ENCODE peak calls at places on chromosomes 3 and 15, in nine cellular contexts. One of them, this sample, is unnamed.

GRCh38 chr3:13110678-13111116 is 37.5 kb upstream of the IQSEC1 start:
- ATAC-seq in body of pancreas: no peak
- ATAC-seq in A549: no peak
- ATAC-seq in right cardiac atrium: no peak
- ATAC-seq in DND-41: peak
- ATAC-seq in gastroesophageal sphincter: no peak
- ATAC-seq in CD8-positive, alpha-beta T cell: peak
- ATAC-seq in left lung: peak
- ATAC-seq in Panc1: peak
- ATAC-seq in this sample: peak

GRCh38 chr15:60009581-60010379 is 5.7 kb downstream of the FOXB1 start:
- ATAC-seq in body of pancreas: no peak
- ATAC-seq in A549: no peak
- ATAC-seq in right cardiac atrium: no peak
- ATAC-seq in DND-41: no peak
- ATAC-seq in gastroesophageal sphincter: no peak
- ATAC-seq in CD8-positive, alpha-beta T cell: no peak
- ATAC-seq in left lung: no peak
- ATAC-seq in Panc1: no peak
- ATAC-seq in this sample: no peak

GRCh38 chr15:100809587-100809986 is 70.0 kb upstream of the ALDH1A3 start:
- ATAC-seq in body of pancreas: no peak
- ATAC-seq in A549: no peak
- ATAC-seq in right cardiac atrium: no peak
- ATAC-seq in DND-41: no peak
- ATAC-seq in gastroesophageal sphincter: no peak
- ATAC-seq in CD8-positive, alpha-beta T cell: no peak
- ATAC-seq in left lung: no peak
- ATAC-seq in Panc1: no peak
- ATAC-seq in this sample: no peak

GRCh38 chr15:83061680-83062079 is 5.4 kb downstream of the BTBD1 start:
- ATAC-seq in body of pancreas: no peak
- ATAC-seq in A549: no peak
- ATAC-seq in right cardiac atrium: no peak
- ATAC-seq in DND-41: no peak
- ATAC-seq in gastroesophageal sphincter: no peak
- ATAC-seq in CD8-positive, alpha-beta T cell: no peak
- ATAC-seq in left lung: no peak
- ATAC-seq in Panc1: peak
- ATAC-seq in this sample: no peak

GRCh38 chr15:76012021-76012551 is at the start of gene NRG4:
- ATAC-seq in body of pancreas: peak
- ATAC-seq in A549: peak
- ATAC-seq in right cardiac atrium: no peak
- ATAC-seq in DND-41: no peak
- ATAC-seq in gastroesophageal sphincter: no peak
- ATAC-seq in CD8-positive, alpha-beta T cell: no peak
- ATAC-seq in left lung: peak
- ATAC-seq in Panc1: peak
- ATAC-seq in this sample: no peak

GRCh38 chr3:152270145-152270870 is 1.6 kb downstream of the MBNL1 start:
- ATAC-seq in body of pancreas: peak
- ATAC-seq in A549: no peak
- ATAC-seq in right cardiac atrium: peak
- ATAC-seq in DND-41: peak
- ATAC-seq in gastroesophageal sphincter: no peak
- ATAC-seq in CD8-positive, alpha-beta T cell: no peak
- ATAC-seq in left lung: peak
- ATAC-seq in Panc1: peak
- ATAC-seq in this sample: no peak

GRCh38 chr15:59327942-59328341 is 44.7 kb downstream of the MYO1E start:
- ATAC-seq in body of pancreas: no peak
- ATAC-seq in A549: no peak
- ATAC-seq in right cardiac atrium: no peak
- ATAC-seq in DND-41: no peak
- ATAC-seq in gastroesophageal sphincter: no peak
- ATAC-seq in CD8-positive, alpha-beta T cell: peak
- ATAC-seq in left lung: peak
- ATAC-seq in Panc1: no peak
- ATAC-seq in this sample: no peak

GRCh38 chr3:194101592-194102432 is 34.1 kb upstream of the HES1 start:
- ATAC-seq in body of pancreas: peak
- ATAC-seq in A549: no peak
- ATAC-seq in right cardiac atrium: no peak
- ATAC-seq in DND-41: no peak
- ATAC-seq in gastroesophageal sphincter: no peak
- ATAC-seq in CD8-positive, alpha-beta T cell: no peak
- ATAC-seq in left lung: no peak
- ATAC-seq in Panc1: no peak
- ATAC-seq in this sample: no peak

GRCh38 chr15:65818927-65819562 is 27.0 kb upstream of the DENND4A start:
- ATAC-seq in body of pancreas: no peak
- ATAC-seq in A549: no peak
- ATAC-seq in right cardiac atrium: peak
- ATAC-seq in DND-41: peak
- ATAC-seq in gastroesophageal sphincter: no peak
- ATAC-seq in CD8-positive, alpha-beta T cell: peak
- ATAC-seq in left lung: peak
- ATAC-seq in Panc1: no peak
- ATAC-seq in this sample: peak

GRCh38 chr3:183809209-183809608 is 16.2 kb downstream of the MAP6D1 start:
- ATAC-seq in body of pancreas: peak
- ATAC-seq in A549: no peak
- ATAC-seq in right cardiac atrium: no peak
- ATAC-seq in DND-41: no peak
- ATAC-seq in gastroesophageal sphincter: no peak
- ATAC-seq in CD8-positive, alpha-beta T cell: no peak
- ATAC-seq in left lung: no peak
- ATAC-seq in Panc1: no peak
- ATAC-seq in this sample: no peak

GRCh38 chr15:26738996-26739395 is 33.9 kb downstream of the GABRB3 start:
- ATAC-seq in body of pancreas: no peak
- ATAC-seq in A549: no peak
- ATAC-seq in right cardiac atrium: no peak
- ATAC-seq in DND-41: no peak
- ATAC-seq in gastroesophageal sphincter: no peak
- ATAC-seq in CD8-positive, alpha-beta T cell: no peak
- ATAC-seq in left lung: no peak
- ATAC-seq in Panc1: no peak
- ATAC-seq in this sample: no peak